ENCODE peak calls at places on chromosome 6, in nine cellular contexts. O, U, W, X, M, N, K, I and J are unnamed samples.

GRCh38 chr6:144615870-144616269 is 330.7 kb downstream of the UTRN start:
- DNase-seq in O (no peak), U (no peak), W (no peak), X (no peak), M (no peak), N (no peak), K (no peak), I (no peak), J (no peak)

GRCh38 chr6:17703256-17703694 is 3.5 kb downstream of the NUP153 start:
- DNase-seq in O (no peak), U (peak; percentile 53), W (peak; percentile 10), X (peak; percentile 80), M (peak; percentile 9), N (peak; percentile 71), K (no peak), I (no peak), J (no peak)

GRCh38 chr6:80594461-80594860 is 488.0 kb downstream of the BCKDHB start:
- DNase-seq in O (no peak), U (no peak), W (no peak), X (no peak), M (no peak), N (no peak), K (no peak), I (no peak), J (no peak)

GRCh38 chr6:49570474-49571079 is 20.1 kb downstream of the C6orf141 start:
- DNase-seq in O (no peak), U (no peak), W (no peak), X (peak; percentile 2), M (no peak), N (no peak), K (no peak), I (no peak), J (no peak)

GRCh38 chr6:137978252-137978896 is 111.3 kb downstream of the TNFAIP3 start:
- DNase-seq in O (no peak), U (peak; percentile 11), W (no peak), X (no peak), M (no peak), N (no peak), K (no peak), I (no peak), J (no peak)

GRCh38 chr6:156599977-156600647 is 177.1 kb upstream of the ARID1B start:
- DNase-seq in O (no peak), U (no peak), W (no peak), X (no peak), M (no peak), N (no peak), K (no peak), I (no peak), J (no peak)

GRCh38 chr6:166598441-166599138 is 12.1 kb upstream of the RAMACL start:
- DNase-seq in O (no peak), U (peak; percentile 16), W (peak; percentile 49), X (peak; percentile 88), M (peak; percentile 48), N (peak; percentile 79), K (no peak), I (no peak), J (no peak)

GRCh38 chr6:162100091-162100490 is 627.5 kb downstream of the PRKN start:
- DNase-seq in O (no peak), U (no peak), W (no peak), X (no peak), M (no peak), N (no peak), K (no peak), I (no peak), J (no peak)

GRCh38 chr6:148455674-148456559 is 113.3 kb downstream of the SASH1 start:
- DNase-seq in O (no peak), U (no peak), W (no peak), X (no peak), M (no peak), N (no peak), K (no peak), I (no peak), J (no peak)

GRCh38 chr6:118542184-118542952 is 5.7 kb upstream of the PLN start:
- DNase-seq in O (no peak), U (no peak), W (no peak), X (peak; percentile 81), M (no peak), N (peak; percentile 65), K (no peak), I (no peak), J (no peak)

GRCh38 chr6:66538548-66539135 is 831.6 kb upstream of the EYS start:
- DNase-seq in O (no peak), U (no peak), W (no peak), X (no peak), M (no peak), N (no peak), K (no peak), I (no peak), J (no peak)

GRCh38 chr6:134247271-134247833 is 70.6 kb downstream of the SGK1 start:
- DNase-seq in O (peak; percentile 87), U (no peak), W (no peak), X (no peak), M (no peak), N (no peak), K (no peak), I (no peak), J (peak; percentile 95)

GRCh38 chr6:100281471-100281878 is 183.2 kb downstream of the SIM1 start:
- DNase-seq in O (no peak), U (no peak), W (no peak), X (no peak), M (no peak), N (peak; percentile 20), K (peak; percentile 52), I (no peak), J (no peak)

GRCh38 chr6:30480536-30481156 is 8.7 kb upstream of the HLA-E start:
- DNase-seq in O (peak; percentile 68), U (no peak), W (no peak), X (no peak), M (no peak), N (no peak), K (no peak), I (no peak), J (peak; percentile 61)

GRCh38 chr6:40876336-40876735 is 162.7 kb downstream of the UNC5CL start:
- DNase-seq in O (no peak), U (no peak), W (no peak), X (no peak), M (no peak), N (no peak), K (no peak), I (no peak), J (no peak)

GRCh38 chr6:56403663-56404200 is 156.4 kb upstream of the COL21A1 start:
- DNase-seq in O (no peak), U (no peak), W (no peak), X (no peak), M (no peak), N (no peak), K (no peak), I (no peak), J (no peak)

GRCh38 chr6:24931296-24931695 is 4.5 kb downstream of the RIPOR2 start:
- DNase-seq in O (no peak), U (no peak), W (peak; percentile 31), X (no peak), M (peak; percentile 21), N (peak; percentile 8), K (no peak), I (no peak), J (no peak)

GRCh38 chr6:101663099-101663498 is 269.6 kb downstream of the GRIK2 start:
- DNase-seq in O (no peak), U (no peak), W (no peak), X (no peak), M (no peak), N (no peak), K (no peak), I (no peak), J (no peak)

GRCh38 chr6:166281104-166281503 is 27.1 kb downstream of the PRR18 start:
- DNase-seq in O (no peak), U (no peak), W (no peak), X (no peak), M (no peak), N (no peak), K (no peak), I (no peak), J (no peak)

GRCh38 chr6:14924126-14925024 is 321.5 kb upstream of the JARID2 start:
- DNase-seq in O (no peak), U (no peak), W (no peak), X (no peak), M (no peak), N (no peak), K (no peak), I (no peak), J (no peak)

GRCh38 chr6:95917034-95917433 is 98.7 kb upstream of the FUT9 start:
- DNase-seq in O (no peak), U (no peak), W (no peak), X (no peak), M (no peak), N (no peak), K (no peak), I (no peak), J (no peak)

GRCh38 chr6:3287308-3287707 is 28.6 kb downstream of the PSMG4 start:
- DNase-seq in O (no peak), U (no peak), W (no peak), X (no peak), M (no peak), N (no peak), K (peak; percentile 47), I (no peak), J (no peak)

GRCh38 chr6:44275749-44276648 is 5.7 kb downstream of the TMEM151B start:
- DNase-seq in O (peak; percentile 45), U (no peak), W (no peak), X (no peak), M (no peak), N (no peak), K (peak; percentile 69), I (no peak), J (no peak)

GRCh38 chr6:85126448-85127178 is 323.3 kb upstream of the NT5E start:
- DNase-seq in O (no peak), U (peak; percentile 25), W (no peak), X (peak; percentile 58), M (no peak), N (peak; percentile 72), K (peak; percentile 55), I (peak; percentile 55), J (peak; percentile 24)

GRCh38 chr6:21180155-21180554 is 413.4 kb upstream of the SOX4 start:
- DNase-seq in O (no peak), U (no peak), W (no peak), X (no peak), M (no peak), N (no peak), K (no peak), I (no peak), J (no peak)

GRCh38 chr6:17179246-17180073 is 77.6 kb downstream of the STMND1 start:
- DNase-seq in O (no peak), U (no peak), W (no peak), X (peak; percentile 73), M (no peak), N (peak; percentile 29), K (no peak), I (no peak), J (no peak)

GRCh38 chr6:28218312-28219248 is 6.5 kb upstream of the ZSCAN9 start:
- DNase-seq in O (peak; percentile 22), U (peak; percentile 42), W (peak; percentile 85), X (peak; percentile 24), M (peak; percentile 87), N (peak; percentile 92), K (peak; percentile 87), I (peak; percentile 91), J (peak; percentile 49)

GRCh38 chr6:82410151-82410621 is 46.6 kb downstream of the TPBG start:
- DNase-seq in O (no peak), U (no peak), W (no peak), X (peak; percentile 22), M (no peak), N (no peak), K (no peak), I (no peak), J (no peak)

GRCh38 chr6:166464068-166464410 is 81.3 kb upstream of the MPC1 start:
- DNase-seq in O (no peak), U (no peak), W (no peak), X (no peak), M (no peak), N (no peak), K (no peak), I (no peak), J (no peak)

GRCh38 chr6:157670466-157671186 is 152.4 kb upstream of the SNX9 start:
- DNase-seq in O (no peak), U (no peak), W (peak; percentile 38), X (no peak), M (no peak), N (peak; percentile 31), K (no peak), I (peak; percentile 62), J (no peak)

GRCh38 chr6:156662025-156662445 is 115.1 kb upstream of the ARID1B start:
- DNase-seq in O (peak; percentile 38), U (no peak), W (no peak), X (no peak), M (peak; percentile 21), N (peak; percentile 71), K (peak; percentile 70), I (no peak), J (no peak)